ENCODE peak calls at places on chromosomes 7 and 10, in ten cellular contexts. R, A, E, Q, L, P, N, F, Z and M are unnamed samples.

GRCh38 chr7:27169658-27170493 is 4.2 kb downstream of the HOXA10 start:
- DNase-seq in R (no peak), A (no peak), E (no peak), Q (no peak), L (no peak), P (peak), N (peak), F (peak), Z (no peak), M (peak)

GRCh38 chr10:37246637-37247036 is 121.2 kb downstream of the ANKRD30A start:
- DNase-seq in R (no peak), A (no peak), E (no peak), Q (no peak), L (no peak), P (no peak), N (no peak), F (no peak), Z (no peak), M (no peak)

GRCh38 chr7:119640861-119641260 is 632.1 kb upstream of the KCND2 start:
- DNase-seq in R (no peak), A (no peak), E (no peak), Q (no peak), L (no peak), P (no peak), N (no peak), F (no peak), Z (no peak), M (no peak)

GRCh38 chr7:37683263-37684120 is at the start of gene GPR141:
- DNase-seq in R (no peak), A (no peak), E (no peak), Q (no peak), L (peak), P (no peak), N (no peak), F (peak), Z (no peak), M (no peak)

GRCh38 chr7:16708496-16708895 is 45.1 kb upstream of the TSPAN13 start:
- DNase-seq in R (no peak), A (no peak), E (peak), Q (peak), L (no peak), P (no peak), N (no peak), F (no peak), Z (no peak), M (no peak)

GRCh38 chr7:124912972-124913371 is 16.7 kb downstream of the POT1 start:
- DNase-seq in R (no peak), A (no peak), E (no peak), Q (no peak), L (no peak), P (no peak), N (no peak), F (no peak), Z (no peak), M (no peak)

GRCh38 chr10:120583424-120584108 is 126.5 kb downstream of the PLPP4 start:
- DNase-seq in R (no peak), A (no peak), E (no peak), Q (no peak), L (no peak), P (no peak), N (no peak), F (no peak), Z (no peak), M (no peak)

GRCh38 chr10:112678987-112679386 is 232.0 kb downstream of the VTI1A start:
- DNase-seq in R (no peak), A (no peak), E (no peak), Q (no peak), L (no peak), P (no peak), N (no peak), F (no peak), Z (no peak), M (no peak)

GRCh38 chr10:76902949-76903348 is 734.7 kb downstream of the KCNMA1 start:
- DNase-seq in R (no peak), A (no peak), E (no peak), Q (peak), L (no peak), P (no peak), N (no peak), F (peak), Z (no peak), M (no peak)

GRCh38 chr7:121500659-121501058 is 104.6 kb upstream of the FAM3C start:
- DNase-seq in R (no peak), A (no peak), E (no peak), Q (no peak), L (no peak), P (no peak), N (peak), F (no peak), Z (no peak), M (no peak)

GRCh38 chr7:84336303-84336702 is 141.7 kb upstream of the SEMA3A start:
- DNase-seq in R (no peak), A (no peak), E (no peak), Q (peak), L (no peak), P (no peak), N (no peak), F (no peak), Z (no peak), M (no peak)

GRCh38 chr10:90602815-90603600 is 254.8 kb downstream of the HTR7 start:
- DNase-seq in R (no peak), A (no peak), E (no peak), Q (peak), L (no peak), P (no peak), N (no peak), F (no peak), Z (no peak), M (peak)

GRCh38 chr7:154861589-154861988 is 141.3 kb downstream of the PAXIP1 start:
- DNase-seq in R (no peak), A (no peak), E (no peak), Q (no peak), L (no peak), P (no peak), N (no peak), F (no peak), Z (no peak), M (no peak)

GRCh38 chr10:110379831-110380230 is 75.1 kb upstream of the SMNDC1 start:
- DNase-seq in R (no peak), A (no peak), E (no peak), Q (peak), L (no peak), P (no peak), N (no peak), F (no peak), Z (no peak), M (no peak)

GRCh38 chr7:110759069-110759468 is 331.9 kb upstream of the LRRN3 start:
- DNase-seq in R (no peak), A (no peak), E (no peak), Q (no peak), L (no peak), P (no peak), N (peak), F (no peak), Z (no peak), M (no peak)

GRCh38 chr7:132966731-132967130 is 115.2 kb downstream of the CHCHD3 start:
- DNase-seq in R (no peak), A (no peak), E (no peak), Q (no peak), L (no peak), P (no peak), N (no peak), F (no peak), Z (no peak), M (peak)

GRCh38 chr10:114526497-114527238 is 122.4 kb upstream of the AFAP1L2 start:
- DNase-seq in R (peak), A (peak), E (peak), Q (peak), L (peak), P (peak), N (peak), F (peak), Z (peak), M (no peak)

GRCh38 chr10:48470115-48470892 is 134.6 kb downstream of the ARHGAP22 start:
- DNase-seq in R (peak), A (no peak), E (no peak), Q (peak), L (no peak), P (no peak), N (no peak), F (peak), Z (no peak), M (no peak)

GRCh38 chr7:104272767-104273384 is 55.5 kb upstream of the LHFPL3 start:
- DNase-seq in R (no peak), A (peak), E (peak), Q (peak), L (no peak), P (peak), N (no peak), F (no peak), Z (no peak), M (no peak)

GRCh38 chr10:97726636-97727178 is 10.2 kb upstream of the ZFYVE27 start:
- DNase-seq in R (no peak), A (no peak), E (peak), Q (peak), L (no peak), P (no peak), N (peak), F (no peak), Z (no peak), M (peak)

GRCh38 chr10:118952493-118953295 is 76.8 kb upstream of the NANOS1 start:
- DNase-seq in R (no peak), A (no peak), E (no peak), Q (no peak), L (no peak), P (no peak), N (no peak), F (no peak), Z (no peak), M (no peak)

GRCh38 chr10:84306751-84307384 is 21.5 kb upstream of the CCSER2 start:
- DNase-seq in R (no peak), A (peak), E (no peak), Q (no peak), L (no peak), P (no peak), N (no peak), F (no peak), Z (no peak), M (no peak)

GRCh38 chr7:27409776-27410175 is 167.2 kb downstream of the EVX1 start:
- DNase-seq in R (no peak), A (no peak), E (no peak), Q (no peak), L (no peak), P (no peak), N (no peak), F (no peak), Z (no peak), M (peak)

GRCh38 chr10:62166331-62167154 is 102.1 kb downstream of the RTKN2 start:
- DNase-seq in R (peak), A (no peak), E (peak), Q (peak), L (no peak), P (no peak), N (no peak), F (no peak), Z (no peak), M (no peak)

GRCh38 chr7:22782616-22783232 is 39.9 kb downstream of the TOMM7 start:
- DNase-seq in R (peak), A (peak), E (peak), Q (peak), L (peak), P (peak), N (peak), F (peak), Z (peak), M (peak)

GRCh38 chr7:47148541-47149207 is 433.2 kb downstream of the TNS3 start:
- DNase-seq in R (no peak), A (no peak), E (no peak), Q (peak), L (no peak), P (no peak), N (no peak), F (no peak), Z (no peak), M (no peak)

GRCh38 chr7:39086638-39087360 is 109.1 kb downstream of the POU6F2 start:
- DNase-seq in R (no peak), A (no peak), E (no peak), Q (no peak), L (no peak), P (no peak), N (no peak), F (no peak), Z (no peak), M (no peak)